ENCODE peak calls at places on chromosome 7, in ten cellular contexts. S is AG09309; U is right atrium auricular region; N is SJCRH30; Q is spleen; T is fibroblast of lung; C is fibroblast of mammary gland; I is OCI-LY7; A is CD8-positive, alpha-beta memory T cell; J is cardiac fibroblast. H is an unnamed sample.

GRCh38 chr7:17994079-17994478 is 33.6 kb downstream of the PRPS1L1 start:
- DNase-seq in U (no peak), Q (no peak), C (no peak), N (no peak), I (no peak), T (no peak), S (no peak), J (no peak), A (no peak), H (no peak)

GRCh38 chr7:158573310-158573709 is 14.3 kb downstream of the PTPRN2 start:
- DNase-seq in T (no peak), U (no peak), J (no peak), S (no peak), Q (peak; percentile 14), I (no peak), C (no peak), N (no peak), A (no peak), H (no peak)

GRCh38 chr7:107579546-107579880 is 533 bp upstream of the BCAP29 start:
- DNase-seq in S (no peak), I (no peak), C (no peak), U (no peak), A (no peak), T (no peak), N (no peak), J (no peak), Q (no peak), H (no peak)

GRCh38 chr7:8277394-8277982 is 15.5 kb upstream of the ICA1 start:
- DNase-seq in T (no peak), S (no peak), C (no peak), Q (no peak), N (no peak), I (peak; percentile 4), U (no peak), A (no peak), J (no peak), H (no peak)

GRCh38 chr7:157984138-157984913 is 603.3 kb downstream of the PTPRN2 start:
- DNase-seq in S (no peak), U (no peak), N (no peak), A (no peak), J (no peak), T (no peak), Q (peak; percentile 64), C (no peak), I (no peak), H (no peak)

GRCh38 chr7:52920977-52921376 is 114.5 kb upstream of the POM121L12 start:
- DNase-seq in N (no peak), C (no peak), J (no peak), U (no peak), A (no peak), S (no peak), Q (no peak), T (no peak), I (no peak), H (no peak)

GRCh38 chr7:120947980-120948379 is 2.6 kb upstream of the ING3 start:
- DNase-seq in N (no peak), I (no peak), A (no peak), J (no peak), S (no peak), Q (no peak), T (no peak), U (no peak), C (no peak), H (no peak)

GRCh38 chr7:41170466-41170865 is 532.4 kb downstream of the INHBA start:
- DNase-seq in A (no peak), N (no peak), Q (no peak), S (no peak), J (no peak), T (peak; percentile 47), I (no peak), U (no peak), C (no peak), H (no peak)

GRCh38 chr7:6615853-6616555 is 594 bp downstream of the ZNF853 start:
- DNase-seq in T (peak; percentile 13), I (no peak), C (no peak), Q (no peak), N (peak; percentile 56), A (no peak), S (no peak), J (no peak), U (no peak), H (no peak)

GRCh38 chr7:17099083-17099973 is 199.1 kb upstream of the AHR start:
- DNase-seq in C (peak; percentile 65), N (no peak), S (no peak), U (no peak), J (peak; percentile 90), Q (no peak), A (no peak), I (no peak), T (peak; percentile 60), H (no peak)

GRCh38 chr7:64774204-64774842 is 19.9 kb upstream of the ZNF138 start:
- DNase-seq in N (no peak), A (no peak), C (no peak), J (no peak), I (peak; percentile 59), U (no peak), Q (no peak), S (no peak), T (no peak), H (no peak)

GRCh38 chr7:140983802-140984201 is 30.9 kb downstream of the MRPS33 start:
- DNase-seq in Q (no peak), I (peak; percentile 20), A (no peak), J (no peak), N (no peak), T (no peak), S (no peak), C (peak; percentile 39), U (no peak), H (no peak)

GRCh38 chr7:2521952-2522591 is 2.5 kb downstream of the LFNG start:
- DNase-seq in Q (peak; percentile 86), T (peak; percentile 49), J (no peak), U (no peak), N (no peak), S (no peak), I (no peak), C (peak; percentile 39), A (peak; percentile 59), H (no peak)

GRCh38 chr7:68248973-68249372 is 1252.3 kb downstream of the TYW1 start:
- DNase-seq in Q (no peak), J (no peak), I (no peak), S (no peak), T (no peak), A (no peak), N (no peak), U (no peak), C (no peak), H (no peak)

GRCh38 chr7:43905209-43905946 is 1.0 kb downstream of the URGCP start:
- DNase-seq in T (peak; percentile 9), S (no peak), A (no peak), I (no peak), Q (no peak), U (no peak), J (peak; percentile 9), N (no peak), C (peak; percentile 52), H (no peak)

DNA sequence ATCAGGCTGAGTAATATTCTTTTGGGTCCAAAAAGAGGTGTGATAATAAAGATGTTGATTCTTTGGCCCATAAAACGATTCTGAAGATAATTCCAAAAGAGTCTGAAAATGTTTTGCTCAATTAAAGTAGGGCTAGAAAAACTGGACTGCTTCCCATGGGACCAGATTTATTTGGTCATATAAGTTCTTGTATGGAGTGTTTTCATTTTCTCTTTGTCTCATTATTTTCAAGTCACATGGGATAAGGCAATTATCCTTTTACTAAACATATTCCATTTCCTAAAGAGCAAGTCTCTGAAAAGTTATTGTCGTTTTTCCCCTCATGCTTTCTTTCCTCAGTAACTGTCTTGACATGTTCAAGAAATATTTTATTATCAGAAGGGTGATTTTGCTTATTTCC is 41.5 kb downstream of the CDK6 start:
- DNase-seq in I (no peak), U (no peak), A (no peak), C (no peak), Q (no peak), N (no peak), J (no peak), T (no peak), S (no peak), H (no peak)
- H3K4me3 ChIP-seq in I (no peak overlapping the region), U (no peak overlapping the region), A (no peak overlapping the region), C (no peak overlapping the region), Q (no peak overlapping the region), N (no peak overlapping the region), J (no peak overlapping the region), T (no peak overlapping the region), S (no peak overlapping the region), H (no peak overlapping the region)

GRCh38 chr7:26534649-26535482 is 243.2 kb downstream of the SNX10 start:
- DNase-seq in S (no peak), N (no peak), Q (no peak), J (no peak), I (no peak), U (no peak), C (no peak), T (no peak), A (no peak), H (no peak)
- H3K4me3 ChIP-seq in S (no peak overlapping the region), N (no peak overlapping the region), Q (no peak overlapping the region), J (no peak overlapping the region), I (no peak overlapping the region), U (no peak overlapping the region), C (no peak overlapping the region), T (no peak overlapping the region), A (no peak overlapping the region), H (no peak overlapping the region)

GRCh38 chr7:105678811-105679495 is 97.7 kb upstream of the EFCAB10 start:
- DNase-seq in S (no peak), U (peak; percentile 92), A (no peak), I (no peak), T (peak; percentile 15), N (no peak), C (peak; percentile 80), J (peak; percentile 83), Q (peak; percentile 91), H (no peak)
- H3K4me3 ChIP-seq in S (peak overlapping the region; percentile 25), U (peak overlapping the region; percentile 48), A (peak overlapping the region; percentile 12), I (no peak overlapping the region), T (peak overlapping the region; percentile 44), N (no peak overlapping the region), C (peak overlapping the region; percentile 33), J (peak overlapping the region; percentile 40), Q (peak overlapping the region; percentile 46), H (no peak overlapping the region)

GRCh38 chr7:74293577-74293908 is 4.3 kb downstream of the CLIP2 start:
- DNase-seq in C (no peak), Q (no peak), S (no peak), T (no peak), A (no peak), I (no peak), J (no peak), U (no peak), N (no peak), H (no peak)

GRCh38 chr7:74300951-74301350 is 11.7 kb downstream of the CLIP2 start:
- DNase-seq in C (no peak), N (no peak), Q (no peak), I (no peak), J (no peak), U (no peak), A (no peak), T (no peak), S (no peak), H (no peak)

GRCh38 chr7:74294191-74294998 is 5.2 kb downstream of the CLIP2 start:
- DNase-seq in S (no peak), Q (no peak), C (peak; percentile 85), N (no peak), A (no peak), I (no peak), U (peak; percentile 77), J (peak; percentile 75), T (peak; percentile 17), H (no peak)

GRCh38 chr7:74299401-74299800 is 10.2 kb downstream of the CLIP2 start:
- DNase-seq in Q (no peak), C (no peak), A (no peak), T (no peak), U (no peak), I (no peak), J (no peak), S (no peak), N (no peak), H (no peak)

GRCh38 chr7:74297516-74298233 is 8.5 kb downstream of the CLIP2 start:
- DNase-seq in N (no peak), C (no peak), J (no peak), U (no peak), S (no peak), Q (no peak), T (no peak), I (no peak), A (no peak), H (no peak)
- H3K4me3 ChIP-seq in N (no peak overlapping the region), C (no peak overlapping the region), J (no peak overlapping the region), U (no peak overlapping the region), S (no peak overlapping the region), Q (no peak overlapping the region), T (no peak overlapping the region), I (no peak overlapping the region), A (no peak overlapping the region), H (no peak overlapping the region)

H was measured in astrocyte of the spinal cord.